ENCODE peak calls at places on chromosomes 4 and X, in four cellular contexts. M, I, J and T are unnamed samples.

GRCh38 chr4:48546336-48546735 is 56.3 kb downstream of the ZAR1 start:
- DNase-seq in M (peak; percentile 40), I (peak; percentile 23), J (peak; percentile 3), T (no peak)

GRCh38 chr4:52869196-52869595 is 7.1 kb downstream of the RASL11B start:
- DNase-seq in M (no peak), I (no peak), J (no peak), T (no peak)

GRCh38 chrX:152479525-152479924 is 28.4 kb upstream of the GABRA3 start:
- DNase-seq in M (no peak), I (no peak), J (no peak), T (no peak)

GRCh38 chrX:11172413-11172812 is 61.3 kb downstream of the HCCS start:
- DNase-seq in M (no peak), I (no peak), J (no peak), T (no peak)

GRCh38 chr4:139710073-139710472 is 44.5 kb downstream of the MGST2 start:
- DNase-seq in M (no peak), I (no peak), J (no peak), T (no peak)

GRCh38 chr4:1989533-1990347 is 19.0 kb downstream of the NELFA start:
- DNase-seq in M (no peak), I (no peak), J (no peak), T (no peak)

GRCh38 chrX:46375831-46376230 is 169.4 kb downstream of the ZNF674 start:
- DNase-seq in M (no peak), I (no peak), J (peak; percentile 4), T (no peak)

GRCh38 chr4:86013623-86014022 is 346.2 kb downstream of the MAPK10 start:
- DNase-seq in M (no peak), I (no peak), J (no peak), T (no peak)

GRCh38 chrX:73851014-73852009 is 288.3 kb downstream of the CHIC1 start:
- DNase-seq in M (no peak), I (no peak), J (peak; percentile 95), T (no peak)

GRCh38 chr4:166165829-166166420 is 292.9 kb downstream of the TLL1 start:
- DNase-seq in M (peak; percentile 79), I (peak; percentile 74), J (peak; percentile 59), T (no peak)

GRCh38 chrX:38651625-38652601 is 90.6 kb downstream of the TSPAN7 start:
- DNase-seq in M (no peak), I (no peak), J (no peak), T (no peak)

GRCh38 chrX:118565853-118566252 is 70.2 kb downstream of the DOCK11 start:
- DNase-seq in M (no peak), I (no peak), J (no peak), T (no peak)

GRCh38 chr4:102620697-102621497 is 119.7 kb downstream of the NFKB1 start:
- DNase-seq in M (peak; percentile 87), I (peak; percentile 23), J (peak; percentile 71), T (no peak)

GRCh38 chrX:283115-283845 is 2.1 kb downstream of the PLCXD1 start:
- DNase-seq in M (peak; percentile 90), I (peak; percentile 88), J (peak; percentile 73), T (peak; percentile 78)

GRCh38 chr4:81896936-81897335 is 425.2 kb upstream of the RASGEF1B start:
- DNase-seq in M (no peak), I (no peak), J (peak; percentile 90), T (no peak)

GRCh38 chrX:148448686-148449085 is 51.7 kb upstream of the AFF2 start:
- DNase-seq in M (no peak), I (no peak), J (no peak), T (no peak)

GRCh38 chr4:37827030-37827705 is 682 bp downstream of the PGM2 start:
- DNase-seq in M (peak; percentile 41), I (no peak), J (peak; percentile 65), T (no peak)

GRCh38 chr4:185204238-185204910 is 574 bp upstream of the CFAP97 start:
- DNase-seq in M (no peak), I (no peak), J (peak; percentile 42), T (no peak)

GRCh38 chrX:17397074-17397473 is 22.1 kb downstream of the NHS start:
- DNase-seq in M (no peak), I (no peak), J (peak; percentile 73), T (no peak)

GRCh38 chr4:187903700-187904099 is 91.9 kb upstream of the ZFP42 start:
- DNase-seq in M (no peak), I (no peak), J (no peak), T (no peak)

GRCh38 chr4:153318696-153319320 is 25.7 kb upstream of the MND1 start:
- DNase-seq in M (peak; percentile 62), I (peak; percentile 20), J (peak; percentile 38), T (no peak)

GRCh38 chr4:152236519-152237056 is 299.3 kb downstream of the FBXW7 start:
- DNase-seq in M (no peak), I (no peak), J (no peak), T (no peak)

GRCh38 chr4:116357758-116358157 is 727.6 kb downstream of the TRAM1L1 start:
- DNase-seq in M (no peak), I (no peak), J (peak; percentile 63), T (peak; percentile 7)

GRCh38 chr4:9904976-9905587 is 116.2 kb downstream of the SLC2A9 start:
- DNase-seq in M (no peak), I (no peak), J (peak; percentile 78), T (no peak)

GRCh38 chr4:183328832-183329231 is 6.6 kb upstream of the CLDN24 start:
- DNase-seq in M (peak; percentile 28), I (no peak), J (no peak), T (no peak)

GRCh38 chrX:54994668-54995452 is 872 bp upstream of the PFKFB1 start:
- DNase-seq in M (no peak), I (no peak), J (no peak), T (no peak)

GRCh38 chrX:48490661-48491060 is 14.7 kb downstream of the FTSJ1 start:
- DNase-seq in M (no peak), I (no peak), J (peak; percentile 77), T (no peak)

GRCh38 chr4:164345756-164346155 is 408.2 kb upstream of the SMIM31 start:
- DNase-seq in M (no peak), I (no peak), J (peak; percentile 8), T (no peak)
- H3K9me3 ChIP-seq in M (no peaks in the 10 kb centered on the region), I (no peaks in the 10 kb centered on the region), J (no peaks in the 10 kb centered on the region), T (no peaks in the 10 kb centered on the region)

GRCh38 chr4:88360791-88361190 is 17.9 kb upstream of the HERC6 start:
- DNase-seq in M (no peak), I (no peak), J (no peak), T (no peak)
- H3K9me3 ChIP-seq in M (peaks cover 12% of the 10 kb centered on the region), I (no peaks in the 10 kb centered on the region), J (peaks cover 3% of the 10 kb centered on the region), T (no peaks in the 10 kb centered on the region)

GRCh38 chr4:18103876-18104275 is 82.3 kb upstream of the LCORL start:
- DNase-seq in M (no peak), I (no peak), J (no peak), T (no peak)
- H3K9me3 ChIP-seq in M (no peaks in the 10 kb centered on the region), I (no peaks in the 10 kb centered on the region), J (no peaks in the 10 kb centered on the region), T (no peaks in the 10 kb centered on the region)

GRCh38 chrX:70039758-70040157 is 10.0 kb downstream of the AWAT2 start:
- DNase-seq in M (no peak), I (no peak), J (no peak), T (no peak)

GRCh38 chrX:70038951-70039350 is 10.8 kb downstream of the AWAT2 start:
- DNase-seq in M (no peak), I (no peak), J (no peak), T (no peak)

GRCh38 chrX:70041993-70042392 is 7.7 kb downstream of the AWAT2 start:
- DNase-seq in M (no peak), I (no peak), J (no peak), T (no peak)

GRCh38 chrX:70034646-70035045 is 15.1 kb downstream of the AWAT2 start:
- DNase-seq in M (no peak), I (no peak), J (peak; percentile 64), T (no peak)

GRCh38 chrX:70038515-70038914 is 11.2 kb downstream of the AWAT2 start:
- DNase-seq in M (no peak), I (no peak), J (no peak), T (no peak)
- H3K9me3 ChIP-seq in M (no peaks in the 10 kb centered on the region), I (no peaks in the 10 kb centered on the region), J (no peaks in the 10 kb centered on the region), T (no peaks in the 10 kb centered on the region)

DNA sequence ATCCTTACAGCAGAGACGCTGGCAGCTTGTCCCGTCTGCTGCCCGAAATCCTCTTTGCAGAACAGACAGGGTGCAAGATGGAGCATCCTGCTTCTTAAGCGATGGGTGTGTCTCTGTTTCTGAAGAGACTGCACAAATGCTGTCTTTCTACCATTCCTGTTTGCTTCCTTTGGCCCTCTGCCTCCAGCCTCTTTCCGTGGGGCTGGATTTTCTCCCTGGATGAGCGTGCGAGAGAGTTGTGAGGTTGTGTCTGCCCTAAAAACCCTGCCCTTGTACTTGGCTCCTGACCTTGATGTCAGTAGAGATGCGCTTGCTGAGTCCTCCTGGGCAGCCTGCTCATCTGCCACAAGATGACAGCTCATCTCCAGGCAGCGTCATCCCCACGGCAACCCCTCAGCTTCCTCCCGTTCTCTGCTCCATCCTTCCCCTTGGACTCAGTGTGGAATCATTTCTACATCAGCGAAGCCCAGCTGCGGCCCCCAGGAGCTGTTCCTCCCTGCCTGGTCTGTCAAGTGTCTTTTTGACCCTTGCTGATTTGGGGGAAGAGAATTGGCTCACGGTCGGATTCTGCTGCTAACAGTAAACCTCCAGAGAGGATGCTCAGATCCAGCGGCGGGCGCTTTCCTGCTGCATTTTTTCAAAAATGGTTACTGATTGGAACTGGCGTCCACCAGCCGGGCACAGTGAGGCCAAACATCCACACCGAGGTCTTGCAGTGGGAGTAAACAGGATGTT is 246.2 kb downstream of the ASMT start:
- DNase-seq in M (no peak), I (no peak), J (no peak), T (no peak)
- H3K9me3 ChIP-seq in M (no peaks in the 10 kb centered on the region), I (no peaks in the 10 kb centered on the region), J (peaks cover 19% of the 10 kb centered on the region), T (no peaks in the 10 kb centered on the region)

GRCh38 chrX:14505648-14506047 is 23.7 kb upstream of the GLRA2 start:
- DNase-seq in M (no peak), I (no peak), J (no peak), T (no peak)
- H3K9me3 ChIP-seq in M (no peaks in the 10 kb centered on the region), I (no peaks in the 10 kb centered on the region), J (no peaks in the 10 kb centered on the region), T (no peaks in the 10 kb centered on the region)

GRCh38 chr4:28883211-28883610 is 1837.0 kb upstream of the PCDH7 start:
- DNase-seq in M (no peak), I (no peak), J (peak; percentile 12), T (no peak)

GRCh38 chr4:28879900-28880299 is 1840.3 kb upstream of the PCDH7 start:
- DNase-seq in M (no peak), I (no peak), J (no peak), T (no peak)

GRCh38 chr4:28879178-28879577 is 1841.0 kb upstream of the PCDH7 start:
- DNase-seq in M (no peak), I (no peak), J (no peak), T (no peak)
- H3K9me3 ChIP-seq in M (no peaks in the 10 kb centered on the region), I (no peaks in the 10 kb centered on the region), J (peaks cover 2% of the 10 kb centered on the region), T (no peaks in the 10 kb centered on the region)